ENCODE peak calls at places on chromosomes 5 and 9, in ten cellular contexts. U, T, E, A, R, H, P, Q, S and M are unnamed samples.

GRCh38 chr9:92773810-92774209 is 9.2 kb upstream of the BICD2 start:
- DNase-seq in U (no peak), T (no peak), E (no peak), A (no peak), R (no peak), H (no peak), P (no peak), Q (no peak), S (no peak), M (no peak)

GRCh38 chr9:136438548-136438908 is 1.1 kb downstream of the INPP5E start:
- DNase-seq in U (no peak), T (no peak), E (peak; percentile 6), A (peak; percentile 31), R (no peak), H (no peak), P (no peak), Q (peak; percentile 13), S (no peak), M (no peak)

GRCh38 chr9:27385606-27386005 is 88.7 kb upstream of the EQTN start:
- DNase-seq in U (no peak), T (no peak), E (no peak), A (no peak), R (no peak), H (no peak), P (no peak), Q (no peak), S (no peak), M (no peak)

GRCh38 chr5:141920771-141921170 is 2.9 kb upstream of the DELE1 start:
- DNase-seq in U (no peak), T (no peak), E (no peak), A (no peak), R (no peak), H (no peak), P (no peak), Q (no peak), S (no peak), M (no peak)

GRCh38 chr5:72268753-72269410 is 51.2 kb downstream of the MRPS27 start:
- DNase-seq in U (peak; percentile 2), T (no peak), E (peak; percentile 47), A (peak; percentile 67), R (no peak), H (peak; percentile 66), P (peak; percentile 39), Q (peak; percentile 54), S (peak; percentile 37), M (no peak)

GRCh38 chr9:86809151-86809550 is 138.2 kb downstream of the GAS1 start:
- DNase-seq in U (no peak), T (no peak), E (no peak), A (no peak), R (no peak), H (no peak), P (no peak), Q (no peak), S (no peak), M (no peak)

GRCh38 chr5:89457411-89458329 is 574.7 kb upstream of the MEF2C start:
- DNase-seq in U (no peak), T (no peak), E (peak; percentile 38), A (no peak), R (no peak), H (peak; percentile 66), P (no peak), Q (peak; percentile 91), S (no peak), M (peak; percentile 29)

GRCh38 chr5:175516933-175517823 is 38.8 kb downstream of the SFXN1 start:
- DNase-seq in U (no peak), T (no peak), E (no peak), A (no peak), R (no peak), H (no peak), P (no peak), Q (no peak), S (no peak), M (no peak)

GRCh38 chr5:81165493-81166119 is 67.5 kb upstream of the CKMT2 start:
- DNase-seq in U (peak; percentile 27), T (peak; percentile 10), E (peak; percentile 66), A (peak; percentile 80), R (no peak), H (peak; percentile 54), P (peak; percentile 71), Q (peak; percentile 68), S (peak; percentile 43), M (no peak)

GRCh38 chr5:73770601-73771025 is 144.6 kb downstream of the ARHGEF28 start:
- DNase-seq in U (no peak), T (no peak), E (no peak), A (no peak), R (no peak), H (no peak), P (no peak), Q (no peak), S (no peak), M (no peak)